ENCODE peak calls at places on chromosomes 5 and 9, in ten cellular contexts. X is choroid plexus epithelial cell; M is NCI-H345; A is RWPE2; H is MV-4-11; E is EL; O is progenitor cell of endocrine pancreas; V is mesenteric fat pad; S is aorta; F is activated T-cell treated with anti-CD3 and anti-CD28 coated beads, Interleukin-2, amount 50 U/mL, for 72 hours. K is an unnamed sample.

GRCh38 chr9:109699019-109699418 is 81.0 kb upstream of the PALM2AKAP2 start:
- DNase-seq in X (no peak), M (no peak), A (no peak), H (no peak), E (peak), O (no peak), V (no peak), S (no peak), F (no peak), K (no peak)

GRCh38 chr9:31597977-31598376 is 786.5 kb upstream of the ACO1 start:
- DNase-seq in X (peak), M (no peak), A (peak), H (peak), E (no peak), O (no peak), V (no peak), S (no peak), F (no peak), K (no peak)

GRCh38 chr5:6740586-6741150 is 27.4 kb downstream of the TENT4A start:
- DNase-seq in X (no peak), M (no peak), A (peak), H (no peak), E (no peak), O (no peak), V (peak), S (no peak), F (no peak), K (no peak)

GRCh38 chr5:57313716-57314115 is 139.9 kb downstream of the GPBP1 start:
- DNase-seq in X (no peak), M (no peak), A (no peak), H (no peak), E (no peak), O (no peak), V (no peak), S (no peak), F (no peak), K (no peak)

GRCh38 chr9:5089737-5090136 is 95.7 kb downstream of the INSL6 start:
- DNase-seq in X (no peak), M (peak), A (no peak), H (no peak), E (no peak), O (no peak), V (no peak), S (no peak), F (no peak), K (no peak)

GRCh38 chr9:76664120-76664519 is 100.1 kb upstream of the PCA3 start:
- DNase-seq in X (no peak), M (no peak), A (no peak), H (no peak), E (no peak), O (no peak), V (no peak), S (no peak), F (no peak), K (no peak)

GRCh38 chr9:87813119-87813463 is 69.6 kb upstream of the SPATA31E1 start:
- DNase-seq in X (no peak), M (no peak), A (no peak), H (no peak), E (no peak), O (no peak), V (no peak), S (no peak), F (no peak), K (no peak)

GRCh38 chr9:36798350-36799065 is 225.8 kb downstream of the MELK start:
- DNase-seq in X (no peak), M (no peak), A (no peak), H (peak), E (no peak), O (no peak), V (peak), S (no peak), F (no peak), K (no peak)

GRCh38 chr9:99299214-99300102 is 77.4 kb downstream of the SEC61B start:
- DNase-seq in X (peak), M (no peak), A (no peak), H (peak), E (peak), O (no peak), V (no peak), S (no peak), F (no peak), K (no peak)

GRCh38 chr5:152560508-152561137 is 155.5 kb upstream of the NMUR2 start:
- DNase-seq in X (peak), M (peak), A (no peak), H (peak), E (peak), O (peak), V (no peak), S (peak), F (peak), K (no peak)

GRCh38 chr5:80216753-80217596 is 38.9 kb downstream of the SERINC5 start:
- DNase-seq in X (no peak), M (peak), A (no peak), H (no peak), E (no peak), O (no peak), V (no peak), S (peak), F (no peak), K (no peak)

GRCh38 chr9:116020801-116021200 is 132.8 kb upstream of the PAPPA start:
- DNase-seq in X (no peak), M (no peak), A (no peak), H (no peak), E (peak), O (no peak), V (no peak), S (no peak), F (no peak), K (no peak)

GRCh38 chr5:40436535-40437237 is 243.0 kb upstream of the PTGER4 start:
- DNase-seq in X (no peak), M (no peak), A (no peak), H (no peak), E (no peak), O (no peak), V (no peak), S (no peak), F (peak), K (no peak)

GRCh38 chr9:37999501-38000189 is 69.4 kb downstream of the SHB start:
- DNase-seq in X (peak), M (peak), A (no peak), H (no peak), E (peak), O (no peak), V (no peak), S (peak), F (no peak), K (no peak)

GRCh38 chr5:131532016-131532640 is 102.9 kb downstream of the RAPGEF6 start:
- DNase-seq in X (no peak), M (no peak), A (no peak), H (no peak), E (no peak), O (no peak), V (no peak), S (no peak), F (no peak), K (no peak)

GRCh38 chr9:95085861-95086563 is 231.5 kb downstream of the FANCC start:
- DNase-seq in X (no peak), M (no peak), A (no peak), H (no peak), E (no peak), O (no peak), V (no peak), S (peak), F (no peak), K (no peak)

GRCh38 chr9:114930063-114930812 is at the start of gene TNFSF8:
- DNase-seq in X (no peak), M (no peak), A (no peak), H (peak), E (no peak), O (no peak), V (no peak), S (no peak), F (peak), K (no peak)

GRCh38 chr9:89796606-89797005 is 191.8 kb downstream of the GADD45G start:
- DNase-seq in X (no peak), M (no peak), A (no peak), H (no peak), E (no peak), O (no peak), V (peak), S (no peak), F (no peak), K (no peak)

GRCh38 chr5:107418071-107418470 is 252.7 kb downstream of the EFNA5 start:
- DNase-seq in X (no peak), M (no peak), A (no peak), H (no peak), E (no peak), O (no peak), V (no peak), S (no peak), F (no peak), K (no peak)

GRCh38 chr5:177317959-177318377 is 6.3 kb upstream of the MXD3 start:
- DNase-seq in X (peak), M (peak), A (no peak), H (peak), E (peak), O (peak), V (no peak), S (no peak), F (peak), K (no peak)

GRCh38 chr9:128286435-128286834 is 10.4 kb downstream of the SWI5 start:
- DNase-seq in X (peak), M (no peak), A (no peak), H (no peak), E (no peak), O (no peak), V (no peak), S (no peak), F (no peak), K (no peak)

GRCh38 chr5:140986117-140986521 is 19.8 kb downstream of the PCDHAC2 start:
- DNase-seq in X (no peak), M (no peak), A (no peak), H (no peak), E (no peak), O (no peak), V (no peak), S (no peak), F (no peak), K (no peak)

GRCh38 chr5:44860267-44860666 is 51.5 kb downstream of the MRPS30 start:
- DNase-seq in X (no peak), M (no peak), A (no peak), H (no peak), E (no peak), O (no peak), V (no peak), S (no peak), F (no peak), K (no peak)

GRCh38 chr5:3200356-3200755 is 395.3 kb upstream of the IRX1 start:
- DNase-seq in X (no peak), M (no peak), A (no peak), H (no peak), E (no peak), O (no peak), V (no peak), S (no peak), F (no peak), K (no peak)

K was measured in esophagus squamous epithelium.